ENCODE peak calls at places on chromosomes 7 and 10, in nine cellular contexts. G is heart left ventricle, O is upper lobe of right lung, I is neural progenitor cell, E is PC-3, L is fibroblast of lung, X is cardiac fibroblast, F is transverse colon, Y is HCT116. K is an unnamed sample.

GRCh38 chr7:23471090-23471859 is 984 bp upstream of the IGF2BP3 start:
- DNase-seq in E (peak), F (peak), Y (peak), O (no peak), G (no peak), L (peak), X (peak), I (peak), K (peak)

GRCh38 chr7:143415696-143416095 is 7.0 kb upstream of the EPHA1 start:
- DNase-seq in G (no peak), L (no peak), X (no peak), F (no peak), O (no peak), E (peak), Y (no peak), I (no peak), K (no peak)

GRCh38 chr7:69893915-69894314 is 295.6 kb downstream of the AUTS2 start:
- DNase-seq in E (no peak), L (peak), X (peak), Y (no peak), F (no peak), I (peak), G (no peak), O (no peak), K (no peak)

GRCh38 chr10:84179059-84179710 is 5.6 kb downstream of the GPR15LG start:
- DNase-seq in L (peak), X (peak), E (no peak), F (no peak), G (no peak), Y (no peak), I (no peak), O (no peak), K (peak)

GRCh38 chr7:30710669-30711068 is 28.4 kb upstream of the CRHR2 start:
- DNase-seq in X (no peak), Y (no peak), L (no peak), G (no peak), I (no peak), O (no peak), E (peak), F (no peak), K (no peak)

GRCh38 chr10:96638696-96639095 is 51.9 kb upstream of the TM9SF3 start:
- DNase-seq in O (no peak), X (no peak), L (no peak), Y (no peak), E (peak), F (no peak), G (no peak), I (no peak), K (no peak)

GRCh38 chr10:117096559-117097201 is 41.4 kb downstream of the VAX1 start:
- DNase-seq in X (no peak), L (no peak), G (no peak), O (no peak), E (no peak), F (no peak), I (peak), Y (no peak), K (no peak)

GRCh38 chr7:34130558-34131285 is 225.4 kb downstream of the BMPER start:
- DNase-seq in O (no peak), I (no peak), F (no peak), X (no peak), Y (no peak), L (no peak), G (no peak), E (no peak), K (no peak)

GRCh38 chr10:13700461-13701144 is 113.8 kb downstream of the PRPF18 start:
- DNase-seq in I (no peak), F (no peak), L (no peak), E (no peak), X (no peak), O (peak), G (no peak), Y (no peak), K (no peak)

GRCh38 chr10:50470345-50470744 is 153.4 kb downstream of the SGMS1 start:
- DNase-seq in F (no peak), L (no peak), E (peak), I (peak), O (no peak), Y (no peak), G (no peak), X (no peak), K (no peak)

GRCh38 chr7:133775201-133775600 is 351.9 kb upstream of the LRGUK start:
- DNase-seq in F (no peak), E (no peak), Y (no peak), L (no peak), I (no peak), O (no peak), G (no peak), X (no peak), K (no peak)

GRCh38 chr7:97008275-97008917 is 3.0 kb downstream of the DLX6 start:
- DNase-seq in L (no peak), F (no peak), X (no peak), G (no peak), Y (no peak), E (no peak), I (no peak), O (no peak), K (no peak)

GRCh38 chr10:85655394-85655793 is 711.2 kb downstream of the GRID1 start:
- DNase-seq in X (no peak), Y (no peak), E (no peak), G (no peak), L (no peak), O (no peak), I (no peak), F (no peak), K (peak)

GRCh38 chr10:117488004-117488403 is 54.5 kb upstream of the EMX2 start:
- DNase-seq in E (no peak), Y (no peak), F (no peak), O (no peak), I (no peak), G (no peak), L (no peak), X (no peak), K (no peak)

GRCh38 chr10:121087129-121087528 is 236.0 kb downstream of the WDR11 start:
- DNase-seq in L (no peak), I (no peak), Y (no peak), O (no peak), X (no peak), F (no peak), G (no peak), E (no peak), K (no peak)

GRCh38 chr10:93420091-93420490 is 62.0 kb downstream of the MYOF start:
- DNase-seq in Y (no peak), L (peak), O (no peak), I (peak), F (no peak), E (no peak), G (peak), X (no peak), K (no peak)

GRCh38 chr7:134932707-134933370 is 53.5 kb upstream of the AGBL3 start:
- DNase-seq in Y (no peak), X (peak), I (no peak), E (no peak), O (no peak), G (peak), L (peak), F (peak), K (no peak)

GRCh38 chr10:113047605-113047962 is 97.5 kb downstream of the TCF7L2 start:
- DNase-seq in I (no peak), X (peak), Y (no peak), G (no peak), F (no peak), E (no peak), O (no peak), L (peak), K (no peak)

GRCh38 chr7:45647967-45648670 is 74.0 kb downstream of the ADCY1 start:
- DNase-seq in Y (no peak), X (no peak), E (no peak), F (no peak), G (no peak), L (no peak), O (no peak), I (no peak), K (no peak)

GRCh38 chr10:72250666-72251065 is 23.1 kb upstream of the DDIT4 start:
- DNase-seq in G (peak), X (peak), I (no peak), E (no peak), Y (no peak), L (peak), F (peak), O (no peak), K (no peak)

GRCh38 chr10:71737356-71738172 is 18.0 kb upstream of the C10orf105 start:
- DNase-seq in I (no peak), F (no peak), L (no peak), E (no peak), G (no peak), X (no peak), Y (no peak), O (no peak), K (no peak)

GRCh38 chr7:128053023-128053422 is 21.8 kb upstream of the LRRC4 start:
- DNase-seq in E (peak), F (no peak), Y (no peak), G (no peak), L (peak), I (no peak), X (peak), O (no peak), K (no peak)

GRCh38 chr10:112649492-112650152 is 202.6 kb downstream of the VTI1A start:
- DNase-seq in G (no peak), L (no peak), X (no peak), F (no peak), O (no peak), Y (no peak), E (peak), I (no peak), K (peak)

GRCh38 chr10:3977761-3978160 is 192.8 kb upstream of the KLF6 start:
- DNase-seq in L (no peak), X (no peak), I (no peak), O (no peak), G (no peak), E (no peak), Y (no peak), F (no peak), K (no peak)

DNA sequence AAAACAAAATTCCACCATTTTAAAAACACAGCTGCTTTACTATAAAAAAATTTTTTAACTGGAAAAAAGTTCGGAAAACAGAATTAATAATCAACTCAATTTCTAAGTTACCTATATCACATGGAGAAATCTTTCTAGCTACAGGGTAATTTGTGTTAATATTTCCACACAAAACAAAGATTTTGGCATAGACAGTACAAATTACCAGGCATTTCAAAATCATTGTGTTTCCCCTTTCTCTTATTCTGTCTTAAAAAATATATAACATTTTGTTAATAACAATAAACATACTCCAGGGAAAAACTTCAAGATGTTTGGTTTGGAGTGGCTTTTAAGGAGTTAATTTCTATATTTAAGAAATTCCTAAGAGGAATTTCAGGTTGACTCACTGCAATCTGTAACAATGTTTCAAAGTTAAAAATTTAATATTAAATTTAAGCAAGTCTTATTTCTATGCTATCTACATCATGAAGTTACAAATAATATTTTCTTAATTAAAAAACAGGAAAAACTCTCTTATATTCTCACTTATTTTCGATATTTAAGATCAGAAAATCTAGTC is 132.6 kb downstream of the NRBF2 start:
- DNase-seq in L (peak), I (no peak), Y (no peak), X (no peak), O (no peak), G (no peak), F (no peak), E (no peak), K (no peak)
- H3K4me3 ChIP-seq in L (peak), I (peak), Y (peak), X (peak), O (peak), G (no peak), F (peak), E (peak), K (peak)

GRCh38 chr10:130910848-130911247 is 400.7 kb downstream of the TCERG1L start:
- DNase-seq in O (no peak), E (no peak), I (no peak), Y (no peak), L (no peak), F (no peak), X (no peak), G (no peak), K (no peak)
- H3K4me3 ChIP-seq in O (no peak), E (no peak), I (no peak), Y (no peak), L (no peak), F (no peak), X (no peak), G (no peak), K (no peak)

GRCh38 chr7:150799741-150800575 is at the start of gene TMEM176B:
- DNase-seq in F (peak), E (no peak), L (no peak), G (peak), X (no peak), O (no peak), Y (no peak), I (peak), K (no peak)
- H3K4me3 ChIP-seq in F (peak), E (no peak), L (no peak), G (peak), X (no peak), O (peak), Y (no peak), I (peak), K (peak)

GRCh38 chr10:133487085-133487484 is 33.3 kb downstream of the SCART1 start:
- DNase-seq in X (no peak), I (no peak), Y (no peak), F (no peak), G (no peak), E (no peak), O (no peak), L (no peak), K (no peak)

GRCh38 chr10:133484818-133485217 is 31.1 kb downstream of the SCART1 start:
- DNase-seq in O (no peak), L (no peak), I (no peak), Y (no peak), F (no peak), E (no peak), X (no peak), G (no peak), K (no peak)

GRCh38 chr10:133489816-133490588 is 36.3 kb downstream of the SCART1 start:
- DNase-seq in F (no peak), E (no peak), X (no peak), Y (no peak), I (no peak), G (no peak), L (no peak), O (no peak), K (no peak)
- H3K4me3 ChIP-seq in F (no peak), E (no peak), X (no peak), Y (no peak), I (no peak), G (no peak), L (no peak), O (no peak), K (no peak)